ENCODE peak calls at places on chromosomes 11 and 22, in four cellular contexts. One of them, this sample, is unnamed.

GRCh38 chr11:31720666-31721199 is 90.4 kb downstream of the PAX6 start:
- DNase-seq in fibroblast of pulmonary artery: no peak
- DNase-seq in AG08396: no peak
- DNase-seq in amniotic epithelial cell: no peak
- DNase-seq in this sample: no peak

GRCh38 chr11:119671048-119671447 is 58.0 kb downstream of the NECTIN1 start:
- DNase-seq in amniotic epithelial cell: peak; percentile 58
- DNase-seq in fibroblast of pulmonary artery: peak; percentile 92
- DNase-seq in AG08396: peak; percentile 80
- DNase-seq in this sample: no peak

GRCh38 chr11:61607426-61607825 is 26.6 kb upstream of the SYT7 start:
- DNase-seq in fibroblast of pulmonary artery: no peak
- DNase-seq in amniotic epithelial cell: no peak
- DNase-seq in AG08396: no peak
- DNase-seq in this sample: no peak

GRCh38 chr11:66136752-66137123 is 66.7 kb downstream of the PACS1 start:
- DNase-seq in AG08396: peak; percentile 45
- DNase-seq in amniotic epithelial cell: peak; percentile 74
- DNase-seq in fibroblast of pulmonary artery: peak; percentile 70
- DNase-seq in this sample: no peak

GRCh38 chr11:66882540-66882939 is 25.7 kb downstream of the LRFN4 start:
- DNase-seq in amniotic epithelial cell: no peak
- DNase-seq in AG08396: no peak
- DNase-seq in fibroblast of pulmonary artery: no peak
- DNase-seq in this sample: no peak

GRCh38 chr22:50571264-50572175 is 6.7 kb downstream of the CPT1B start:
- DNase-seq in amniotic epithelial cell: no peak
- DNase-seq in AG08396: no peak
- DNase-seq in fibroblast of pulmonary artery: no peak
- DNase-seq in this sample: no peak

GRCh38 chr11:121743285-121743684 is 290.5 kb upstream of the SORL1-AS1 start:
- DNase-seq in fibroblast of pulmonary artery: no peak
- DNase-seq in AG08396: no peak
- DNase-seq in amniotic epithelial cell: no peak
- DNase-seq in this sample: no peak

GRCh38 chr11:73173755-73174494 is 31.8 kb upstream of the FCHSD2 start:
- DNase-seq in AG08396: no peak
- DNase-seq in fibroblast of pulmonary artery: no peak
- DNase-seq in amniotic epithelial cell: peak; percentile 29
- DNase-seq in this sample: no peak

GRCh38 chr11:95378106-95378505 is 147.1 kb upstream of the SESN3 start:
- DNase-seq in fibroblast of pulmonary artery: no peak
- DNase-seq in AG08396: no peak
- DNase-seq in amniotic epithelial cell: no peak
- DNase-seq in this sample: no peak

GRCh38 chr11:131246589-131247164 is 123.7 kb upstream of the NTM start:
- DNase-seq in fibroblast of pulmonary artery: no peak
- DNase-seq in amniotic epithelial cell: no peak
- DNase-seq in AG08396: no peak
- DNase-seq in this sample: peak; percentile 55

GRCh38 chr11:46377266-46377665 is 4.2 kb upstream of the MDK start:
- DNase-seq in amniotic epithelial cell: no peak
- DNase-seq in AG08396: no peak
- DNase-seq in fibroblast of pulmonary artery: no peak
- DNase-seq in this sample: no peak

GRCh38 chr11:44596541-44597276 is 31.2 kb downstream of the CD82 start:
- DNase-seq in amniotic epithelial cell: peak; percentile 32
- DNase-seq in fibroblast of pulmonary artery: no peak
- DNase-seq in AG08396: no peak
- DNase-seq in this sample: no peak

GRCh38 chr11:35318977-35319925 is 100.1 kb downstream of the SLC1A2 start:
- DNase-seq in fibroblast of pulmonary artery: no peak
- DNase-seq in AG08396: no peak
- DNase-seq in amniotic epithelial cell: no peak
- DNase-seq in this sample: peak; percentile 24

This sample was measured in A673.